ENCODE peak calls at places on chromosomes 2 and 18, in eight cellular contexts. R is stomach, Z is GM23338, H is H1, X is SK-N-SH, G is endothelial cell of umbilical vein, Q is suprapubic skin, K is breast epithelium. C is an unnamed sample. For H3K4me1, the result is how much of the 10 kb centered on the place peaks cover.

GRCh38 chr2:175030380-175031271 is 25.4 kb upstream of the CHN1 start:
- DNase-seq in H (peak), K (no peak), Z (peak), R (no peak), G (peak), X (peak), Q (no peak), C (no peak)

GRCh38 chr2:140585016-140585415 is 1545.8 kb downstream of the LRP1B start:
- DNase-seq in K (no peak), Z (no peak), H (no peak), Q (no peak), R (no peak), X (no peak), G (no peak), C (no peak)

GRCh38 chr2:178860551-178860950 is 53.3 kb upstream of the TTN start:
- DNase-seq in H (no peak), R (no peak), K (no peak), X (no peak), Q (no peak), G (no peak), Z (no peak), C (no peak)

GRCh38 chr2:119157850-119158511 is 570 bp downstream of the C1QL2 start:
- DNase-seq in Q (no peak), R (no peak), Z (peak), K (no peak), H (no peak), G (no peak), X (no peak), C (no peak)

GRCh38 chr2:101930847-101931246 is 60.9 kb upstream of the IL1R2 start:
- DNase-seq in K (no peak), R (no peak), Q (no peak), H (no peak), X (no peak), G (no peak), Z (no peak), C (no peak)

GRCh38 chr2:170716851-170717598 is 1.9 kb downstream of the SP5 start:
- DNase-seq in H (peak), Z (peak), G (peak), Q (peak), X (peak), R (peak), K (no peak), C (peak)

GRCh38 chr2:31202833-31203232 is 14.5 kb downstream of the CAPN14 start:
- DNase-seq in Z (no peak), H (no peak), G (no peak), Q (no peak), X (peak), K (no peak), R (no peak), C (no peak)

GRCh38 chr2:96374211-96374951 is 38.8 kb downstream of the NCAPH start:
- DNase-seq in Q (no peak), H (no peak), R (peak), X (peak), G (peak), K (peak), Z (no peak), C (peak)

GRCh38 chr2:117432746-117433145 is 381.7 kb upstream of the DDX18 start:
- DNase-seq in H (no peak), G (no peak), R (no peak), Q (no peak), X (no peak), K (no peak), Z (no peak), C (no peak)

GRCh38 chr2:69933254-69933828 is 18.4 kb downstream of the MXD1 start:
- DNase-seq in H (no peak), K (no peak), G (peak), Z (no peak), R (no peak), X (no peak), Q (no peak), C (peak)

GRCh38 chr18:32086866-32087265 is 4.8 kb upstream of the RNF138 start:
- DNase-seq in Z (no peak), Q (no peak), H (no peak), X (no peak), K (no peak), R (no peak), G (no peak), C (no peak)

GRCh38 chr18:9642799-9643445 is 28.6 kb upstream of the PPP4R1 start:
- DNase-seq in G (no peak), X (no peak), K (no peak), Q (no peak), H (no peak), Z (peak), R (no peak), C (peak)

GRCh38 chr2:42886921-42887320 is 94.5 kb upstream of the HAAO start:
- DNase-seq in Q (peak), H (no peak), Z (no peak), R (no peak), K (no peak), G (peak), X (no peak), C (no peak)

GRCh38 chr2:201411421-201411820 is 39.8 kb downstream of the TRAK2 start:
- DNase-seq in H (no peak), Q (no peak), R (no peak), G (no peak), X (no peak), K (no peak), Z (no peak), C (no peak)

GRCh38 chr2:160652236-160652635 is 158.6 kb upstream of the RBMS1 start:
- DNase-seq in Z (no peak), G (peak), X (no peak), Q (no peak), K (no peak), R (no peak), H (no peak), C (no peak)

GRCh38 chr18:23776306-23776705 is 87.1 kb downstream of the LAMA3 start:
- DNase-seq in Q (no peak), G (no peak), R (no peak), K (no peak), H (no peak), Z (no peak), X (no peak), C (no peak)

GRCh38 chr2:100599566-100599965 is 36.8 kb downstream of the PDCL3 start:
- DNase-seq in G (peak), Z (no peak), R (no peak), H (no peak), K (no peak), Q (no peak), X (no peak), C (no peak)

GRCh38 chr2:38178142-38178541 is 102.2 kb upstream of the CYP1B1 start:
- DNase-seq in R (no peak), Z (no peak), Q (peak), X (no peak), H (no peak), G (no peak), K (no peak), C (peak)

GRCh38 chr2:46460241-46460921 is 19.0 kb upstream of the TMEM247 start:
- DNase-seq in G (no peak), H (no peak), X (peak), K (no peak), Z (no peak), R (peak), Q (no peak), C (no peak)

GRCh38 chr18:61901334-61901986 is 8.7 kb upstream of the RNF152 start:
- DNase-seq in G (peak), Z (peak), Q (peak), X (peak), R (peak), H (no peak), K (no peak), C (no peak)

GRCh38 chr2:239193426-239193825 is 207.4 kb downstream of the HDAC4 start:
- DNase-seq in X (no peak), R (peak), Q (peak), Z (no peak), G (no peak), K (peak), H (no peak), C (peak)

GRCh38 chr2:171729952-171730317 is 42.7 kb downstream of the DYNC1I2 start:
- DNase-seq in G (no peak), X (no peak), R (no peak), Q (no peak), Z (no peak), K (no peak), H (no peak), C (no peak)
- H3K4me1 ChIP-seq in G (under half), X (under half), R (under half), Q (under half), Z (under half), K (under half), H (under half), C (under half)

GRCh38 chr2:66440011-66440542 is 5.2 kb downstream of the MEIS1 start:
- DNase-seq in Z (peak), X (no peak), K (no peak), G (peak), Q (no peak), H (no peak), R (no peak), C (no peak)

GRCh38 chr2:66440692-66441091 is 5.8 kb downstream of the MEIS1 start:
- DNase-seq in X (no peak), K (no peak), R (no peak), H (no peak), Q (peak), Z (peak), G (peak), C (no peak)

GRCh38 chr2:66439291-66440010 is 4.5 kb downstream of the MEIS1 start:
- DNase-seq in K (no peak), G (peak), H (no peak), X (peak), Q (peak), R (no peak), Z (peak), C (no peak)

GRCh38 chr2:66443183-66443976 is 8.5 kb downstream of the MEIS1 start:
- DNase-seq in X (no peak), G (no peak), R (no peak), Z (peak), K (no peak), H (no peak), Q (peak), C (peak)

DNA sequence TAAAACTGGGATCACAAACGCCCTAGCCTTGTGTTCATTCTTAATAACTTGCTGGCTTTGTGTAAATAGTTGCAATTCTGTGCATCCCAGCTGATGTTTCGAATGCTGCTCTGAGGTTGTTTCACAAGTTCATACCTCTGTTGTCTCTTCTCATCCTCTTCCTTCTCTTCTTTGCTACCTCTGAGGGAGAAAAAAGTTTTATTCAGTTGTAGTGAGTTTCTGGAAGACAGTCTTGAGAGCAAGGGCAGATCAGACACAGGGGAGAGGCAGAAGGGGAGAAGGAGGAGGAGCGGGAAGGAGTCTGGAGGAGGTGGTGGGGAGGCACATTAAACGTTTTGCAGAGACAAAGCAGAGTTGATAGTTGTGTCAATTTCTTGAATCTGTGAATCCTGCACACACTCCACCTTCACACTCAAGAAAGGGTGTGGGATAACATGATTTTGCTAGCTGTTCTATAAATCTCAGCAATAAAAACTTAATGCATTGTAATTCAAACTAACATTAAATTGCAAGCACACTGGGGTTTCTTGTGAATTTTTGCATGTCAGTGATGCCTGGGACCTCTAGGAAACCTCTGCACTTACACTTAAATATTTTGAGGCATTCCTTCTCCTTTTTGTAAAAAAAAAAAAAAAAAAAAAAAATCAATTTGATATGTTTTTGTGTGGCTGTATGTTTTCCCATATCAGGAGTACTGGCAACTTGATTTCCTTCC is 6.9 kb downstream of the MEIS1 start:
- DNase-seq in X (no peak), K (no peak), Q (no peak), R (no peak), G (no peak), Z (peak), H (no peak), C (no peak)
- H3K27ac ChIP-seq in X (no peak), K (no peak), Q (no peak), R (peak), G (no peak), Z (no peak), H (no peak), C (peak)

GRCh38 chr2:95121495-95122196 is at the start of gene MRPS5:
- DNase-seq in Q (peak), G (peak), H (no peak), X (peak), R (peak), K (peak), Z (peak), C (peak)
- TF ChIP-seq POLR2AphosphoS5 in Q (no peak), G (peak), H (peak), X (peak), R (peak), K (peak), Z (peak), C (peak)

DNA sequence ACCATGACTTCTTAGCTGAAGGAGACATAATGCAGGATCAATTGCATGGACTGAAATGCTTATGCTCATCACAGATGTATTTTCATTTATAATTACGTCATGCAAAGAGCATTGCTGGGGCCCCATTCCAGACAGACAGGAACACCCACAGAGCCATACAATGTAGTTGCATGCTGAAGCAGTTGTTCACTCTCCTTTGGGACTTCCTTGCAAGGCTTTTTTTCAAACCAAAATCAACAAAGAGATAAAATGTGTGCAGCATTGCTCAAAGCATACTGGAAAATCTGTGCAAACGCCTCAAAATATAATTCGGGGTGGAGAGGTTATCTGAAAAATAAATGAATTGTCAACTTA is 463.2 kb downstream of the CDH2 start:
- DNase-seq in R (no peak), Z (no peak), K (no peak), Q (no peak), X (no peak), G (no peak), H (no peak), C (no peak)
- H3K4me1 ChIP-seq in R (under half), Z (under half), K (under half), Q (under half), X (under half), G (under half), H (under half), C (under half)

DNA sequence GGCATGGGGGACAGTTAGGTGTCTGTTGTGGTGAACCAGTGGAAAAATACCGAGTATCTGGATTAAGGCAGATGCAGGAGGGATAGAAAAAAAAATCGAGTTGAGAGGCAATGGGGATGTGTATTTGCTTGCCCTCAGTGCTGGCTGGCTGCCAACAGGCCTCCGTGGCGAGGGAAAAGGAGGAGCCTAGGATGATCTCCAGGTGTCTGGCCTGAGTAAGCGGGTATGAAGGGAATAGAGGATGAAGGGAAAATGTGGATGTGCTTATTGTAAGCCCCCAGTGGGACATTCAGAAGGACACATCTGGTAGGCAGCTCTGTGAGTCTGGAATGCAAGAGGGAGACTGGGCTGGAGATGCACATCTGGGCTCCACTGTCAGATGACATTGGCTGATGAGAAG is 22.8 kb downstream of the KCNS3 start:
- DNase-seq in Z (no peak), G (no peak), X (peak), K (no peak), R (no peak), H (no peak), Q (no peak), C (peak)
- H3K27ac ChIP-seq in Z (no peak), G (no peak), X (no peak), K (no peak), R (no peak), H (no peak), Q (no peak), C (no peak)

DNA sequence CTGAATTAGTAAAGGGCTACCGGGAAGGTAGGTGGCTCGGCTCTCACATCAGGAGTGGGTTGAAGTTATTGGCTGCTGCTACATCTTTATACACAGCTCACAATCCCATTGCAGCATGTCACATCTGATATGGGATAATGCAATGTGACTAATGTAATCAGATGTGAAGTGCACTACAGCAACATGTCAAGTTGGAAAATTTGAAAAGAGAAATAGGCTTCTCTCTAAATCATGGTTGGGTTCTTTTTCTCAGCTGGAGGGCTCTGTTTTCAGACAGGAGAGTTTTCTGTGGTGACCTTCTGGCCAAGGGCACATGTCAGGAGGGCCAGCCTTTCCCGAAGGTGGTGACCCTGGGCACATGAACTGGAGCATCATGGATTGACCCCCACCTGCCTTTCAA is 337.6 kb downstream of the HRH4 start:
- DNase-seq in K (no peak), Z (no peak), G (no peak), Q (no peak), H (no peak), X (no peak), R (no peak), C (no peak)
- TF ChIP-seq POLR2AphosphoS5 in K (no peak), Z (no peak), G (no peak), Q (no peak), H (no peak), X (no peak), R (no peak), C (no peak)

DNA sequence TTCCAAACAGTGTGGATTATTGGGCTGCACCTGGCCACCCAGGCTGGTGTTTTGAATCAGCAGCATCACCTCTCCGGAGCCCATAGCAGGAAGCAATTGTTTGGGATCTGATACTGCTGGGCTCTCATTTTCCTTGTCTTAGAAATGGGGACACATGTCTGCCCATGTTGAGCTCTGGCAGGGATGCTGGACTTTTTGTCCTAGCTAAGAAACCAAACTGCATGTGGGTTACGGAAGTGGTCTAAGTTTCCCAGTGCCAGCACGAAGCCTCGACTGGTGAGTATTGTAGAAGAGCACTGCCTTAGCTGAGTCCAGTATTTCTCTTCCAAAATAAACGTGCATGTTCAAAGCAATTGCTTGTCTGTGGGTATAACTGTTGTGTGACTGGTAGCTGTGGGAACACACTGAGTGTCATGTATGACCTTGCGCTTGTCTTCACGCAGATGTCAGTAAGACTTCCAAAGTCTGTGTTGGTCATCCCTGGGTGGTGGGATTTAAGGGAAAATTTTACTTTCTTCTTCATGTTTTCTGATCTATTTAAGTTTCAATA is 43.6 kb downstream of the SH3RF3 start:
- DNase-seq in K (no peak), Z (no peak), H (no peak), Q (no peak), R (no peak), X (no peak), G (peak), C (no peak)
- H3K4me1 ChIP-seq in K (under half), Z (under half), H (under half), Q (under half), R (under half), X (half or more), G (half or more), C (half or more)

GRCh38 chr2:18046558-18046957 is 168.1 kb downstream of the KCNS3 start:
- DNase-seq in K (no peak), Z (no peak), Q (no peak), H (no peak), R (no peak), G (no peak), X (no peak), C (no peak)
- H3K27ac ChIP-seq in K (peak), Z (no peak), Q (no peak), H (no peak), R (no peak), G (no peak), X (no peak), C (no peak)

GRCh38 chr2:172615862-172616261 is 60.0 kb downstream of the PDK1 start:
- DNase-seq in G (no peak), Z (no peak), H (no peak), Q (no peak), K (no peak), R (no peak), X (no peak), C (no peak)

GRCh38 chr2:172613035-172613434 is 57.1 kb downstream of the PDK1 start:
- DNase-seq in Z (peak), H (no peak), G (no peak), K (no peak), Q (no peak), X (peak), R (no peak), C (no peak)

GRCh38 chr2:172617115-172617514 is 61.2 kb downstream of the PDK1 start:
- DNase-seq in Q (no peak), X (no peak), K (no peak), Z (no peak), R (no peak), H (no peak), G (no peak), C (no peak)

GRCh38 chr2:172614932-172615331 is 59.0 kb downstream of the PDK1 start:
- DNase-seq in R (no peak), Z (no peak), H (no peak), K (no peak), G (no peak), X (no peak), Q (no peak), C (no peak)

GRCh38 chr2:172613610-172614231 is 57.8 kb downstream of the PDK1 start:
- DNase-seq in Z (peak), R (no peak), K (no peak), Q (no peak), G (no peak), H (no peak), X (no peak), C (no peak)
- TF ChIP-seq POLR2AphosphoS5 in Z (no peak), R (no peak), K (no peak), Q (no peak), G (no peak), H (no peak), X (no peak), C (no peak)

GRCh38 chr2:98471402-98472131 is 26.9 kb downstream of the INPP4A start:
- DNase-seq in X (no peak), G (no peak), H (no peak), R (peak), Z (no peak), K (no peak), Q (no peak), C (no peak)
- H3K4me1 ChIP-seq in X (under half), G (under half), H (under half), R (under half), Z (under half), K (under half), Q (under half), C (half or more)

C was measured in upper lobe of left lung.